ENCODE peak calls at places on chromosomes 5 and 9, in six cellular contexts. R, A, M, C, W and O are unnamed samples.

GRCh38 chr5:110854200-110854599 is 115.4 kb downstream of the SLC25A46 start:
- DNase-seq in R (no peak), W (peak), A (no peak), C (no peak), M (no peak), O (no peak)

GRCh38 chr9:129473523-129474244 is 147.2 kb downstream of the C9orf50 start:
- DNase-seq in M (no peak), A (no peak), W (peak), R (no peak), C (peak), O (no peak)

GRCh38 chr5:113612060-113612496 is 98.6 kb downstream of the YTHDC2 start:
- DNase-seq in A (no peak), M (no peak), W (peak), R (no peak), C (no peak), O (peak)

GRCh38 chr5:135149229-135149955 is 115.4 kb upstream of the PITX1 start:
- DNase-seq in R (no peak), M (no peak), A (no peak), C (no peak), W (no peak), O (no peak)

GRCh38 chr5:102713682-102714231 is 41.3 kb upstream of the PAM start:
- DNase-seq in W (no peak), C (no peak), R (no peak), A (peak), M (no peak), O (no peak)

GRCh38 chr5:115601709-115602584 is at the start of gene TICAM2:
- DNase-seq in A (peak), R (peak), W (peak), C (peak), M (peak), O (peak)

GRCh38 chr9:14238044-14238443 is 75.9 kb downstream of the NFIB start:
- DNase-seq in W (no peak), A (no peak), R (peak), M (no peak), C (no peak), O (peak)

GRCh38 chr9:19161257-19162025 is 34.1 kb upstream of the PLIN2 start:
- DNase-seq in R (no peak), W (peak), A (no peak), M (no peak), C (no peak), O (peak)

GRCh38 chr9:34513567-34514214 is 9.1 kb downstream of the ENHO start:
- DNase-seq in W (peak), R (no peak), M (no peak), A (peak), C (no peak), O (peak)

GRCh38 chr5:141843156-141843927 is 34.9 kb downstream of the PCDH1 start:
- DNase-seq in W (peak), C (no peak), R (no peak), A (no peak), M (no peak), O (no peak)

GRCh38 chr5:100797863-100798262 is 105.2 kb downstream of the ST8SIA4 start:
- DNase-seq in R (no peak), W (no peak), A (no peak), C (no peak), M (no peak), O (no peak)

GRCh38 chr9:112793213-112793810 is 42.8 kb downstream of the SNX30 start:
- DNase-seq in W (peak), C (no peak), M (peak), A (peak), R (peak), O (peak)

GRCh38 chr5:107878676-107879075 is 207.9 kb upstream of the EFNA5 start:
- DNase-seq in R (no peak), C (no peak), A (no peak), W (no peak), M (no peak), O (no peak)

GRCh38 chr9:94919376-94920098 is 193.0 kb downstream of the AOPEP start:
- DNase-seq in R (no peak), C (peak), A (no peak), W (peak), M (no peak), O (no peak)

GRCh38 chr5:156201793-156202388 is 125.1 kb upstream of the SGCD start:
- DNase-seq in C (no peak), A (no peak), M (no peak), W (peak), R (no peak), O (no peak)

GRCh38 chr5:148542812-148543211 is 111.5 kb downstream of the HTR4 start:
- DNase-seq in W (no peak), R (no peak), C (no peak), A (no peak), M (no peak), O (no peak)

GRCh38 chr5:108820983-108821382 is 73.3 kb downstream of the FER start:
- DNase-seq in R (no peak), W (no peak), M (no peak), A (no peak), C (no peak), O (no peak)

GRCh38 chr5:6058055-6058715 is 320.2 kb downstream of the MED10 start:
- DNase-seq in C (no peak), R (no peak), W (no peak), M (no peak), A (no peak), O (no peak)

GRCh38 chr5:116473706-116474105 is 100.9 kb downstream of the SEMA6A start:
- DNase-seq in C (no peak), W (no peak), M (no peak), R (no peak), A (peak), O (no peak)

GRCh38 chr5:65828507-65828906 is 97.9 kb upstream of the ERBIN start:
- DNase-seq in M (no peak), C (no peak), A (no peak), R (no peak), W (peak), O (no peak)

GRCh38 chr5:159133041-159133741 is 33.5 kb upstream of the EBF1 start:
- DNase-seq in R (no peak), M (no peak), W (peak), C (no peak), A (no peak), O (no peak)

GRCh38 chr9:23382418-23382817 is 443.6 kb downstream of the ELAVL2 start:
- DNase-seq in A (no peak), R (no peak), C (no peak), M (no peak), W (no peak), O (no peak)

GRCh38 chr9:129910628-129911567 is 75.6 kb downstream of the USP20 start:
- DNase-seq in M (no peak), C (peak), W (peak), A (no peak), R (no peak), O (peak)

GRCh38 chr5:144794922-144795321 is 624.2 kb downstream of the KCTD16 start:
- DNase-seq in R (no peak), M (no peak), W (no peak), A (no peak), C (no peak), O (no peak)

GRCh38 chr9:132670816-132671371 is 630 bp downstream of the GTF3C4 start:
- DNase-seq in A (peak), R (peak), W (peak), C (no peak), M (no peak), O (peak)

GRCh38 chr5:177098103-177098771 is 11.5 kb downstream of the FGFR4 start:
- DNase-seq in A (no peak), M (peak), C (no peak), W (peak), R (no peak), O (no peak)

GRCh38 chr9:122015165-122015821 is 77.8 kb downstream of the TTLL11 start:
- DNase-seq in R (no peak), A (no peak), C (no peak), W (no peak), M (no peak), O (no peak)

GRCh38 chr5:88772047-88772446 is 110.9 kb downstream of the MEF2C start:
- DNase-seq in R (no peak), M (no peak), W (no peak), A (no peak), C (no peak), O (no peak)

GRCh38 chr5:168770036-168770498 is 190.9 kb upstream of the PANK3 start:
- DNase-seq in A (no peak), M (no peak), W (no peak), R (no peak), C (no peak), O (no peak)

GRCh38 chr5:27124590-27124989 is 86.2 kb upstream of the CDH9 start:
- DNase-seq in R (peak), W (peak), C (no peak), A (peak), M (no peak), O (peak)

GRCh38 chr5:76960004-76960625 is 7.3 kb downstream of the CRHBP start:
- DNase-seq in C (no peak), R (no peak), A (no peak), M (no peak), W (peak), O (no peak)

GRCh38 chr9:132739705-132740310 is 69.5 kb downstream of the GTF3C4 start:
- DNase-seq in M (no peak), C (no peak), R (no peak), W (no peak), A (no peak), O (peak)

GRCh38 chr5:89451263-89451662 is 568.3 kb upstream of the MEF2C start:
- DNase-seq in W (no peak), A (no peak), M (no peak), C (no peak), R (no peak), O (no peak)

DNA sequence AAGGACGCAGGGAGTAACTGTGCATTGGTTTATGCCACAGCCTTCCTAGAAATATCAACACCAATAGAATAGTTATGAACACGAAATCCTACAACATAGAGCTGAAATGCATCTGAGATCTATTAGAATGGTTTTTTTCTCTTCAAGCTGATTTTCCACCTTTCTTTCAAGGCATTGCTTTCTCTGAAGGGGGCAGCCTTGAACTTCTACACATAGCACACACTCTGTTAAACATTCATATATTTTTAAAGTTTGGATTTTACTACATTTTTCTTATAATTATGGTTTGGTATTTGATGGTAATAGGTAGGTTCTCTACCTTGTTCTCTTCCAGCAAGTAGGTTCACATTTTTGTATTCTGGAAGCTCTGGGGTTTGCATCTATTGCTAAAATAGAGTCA is 661.8 kb downstream of the SEMA5A start:
- DNase-seq in M (no peak), C (no peak), A (no peak), W (no peak), R (no peak), O (no peak)
- TF ChIP-seq CTCF in M (no peak), C (no peak), A (no peak), W (no peak), R (no peak), O (no peak)

GRCh38 chr9:78320030-78320693 is 23.2 kb downstream of the PSAT1 start:
- DNase-seq in M (no peak), C (no peak), R (no peak), A (no peak), W (no peak), O (no peak)
- TF ChIP-seq CTCF in M (no peak), C (no peak), R (no peak), A (no peak), W (no peak), O (no peak)

DNA sequence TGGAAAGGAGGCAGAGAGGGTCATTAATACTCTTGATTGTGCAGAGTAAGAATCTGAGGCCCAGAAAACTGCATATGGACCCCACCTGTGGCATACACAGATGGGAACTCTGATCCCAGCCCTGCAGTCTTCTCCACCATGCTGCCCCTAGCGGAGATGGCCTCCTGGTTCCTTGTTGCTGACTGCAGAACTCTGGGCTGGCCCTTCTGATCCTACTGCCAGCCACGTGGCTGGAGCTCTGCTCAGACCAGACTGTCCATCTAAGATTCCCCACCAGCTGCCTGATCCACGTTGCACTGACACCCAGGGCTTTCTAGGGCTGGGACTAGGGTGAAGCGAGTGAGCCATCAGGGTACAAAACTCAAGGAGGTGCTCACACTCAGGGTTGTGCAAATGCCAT is 245.7 kb upstream of the NR4A3 start:
- DNase-seq in W (no peak), A (no peak), C (no peak), M (no peak), R (no peak), O (peak)
- TF ChIP-seq CTCF in W (no peak), A (no peak), C (no peak), M (no peak), R (no peak), O (no peak)

GRCh38 chr9:120916573-120916972 is 10.0 kb downstream of the TRAF1 start:
- DNase-seq in R (no peak), C (peak), W (peak), M (peak), A (no peak), O (no peak)
- TF ChIP-seq CTCF in R (no peak), C (no peak), W (peak), M (peak), A (no peak), O (no peak)

GRCh38 chr5:55234171-55234700 is 828 bp upstream of the CCNO start:
- DNase-seq in C (no peak), R (peak), A (peak), M (peak), W (no peak), O (peak)

GRCh38 chr5:55232194-55232984 is 1.0 kb downstream of the CCNO start:
- DNase-seq in R (peak), C (no peak), W (no peak), M (peak), A (peak), O (peak)

GRCh38 chr5:55231476-55232193 is 1.8 kb downstream of the CCNO start:
- DNase-seq in W (no peak), A (peak), R (peak), M (no peak), C (no peak), O (peak)

GRCh38 chr5:55231029-55231475 is 2.4 kb downstream of the CCNO start:
- DNase-seq in M (no peak), C (no peak), R (no peak), W (no peak), A (no peak), O (no peak)

GRCh38 chr5:55232985-55233928 is at the start of gene CCNO:
- DNase-seq in C (peak), W (peak), M (peak), A (peak), R (peak), O (peak)
- TF ChIP-seq CTCF in C (no peak), W (no peak), M (no peak), A (no peak), R (no peak), O (peak)

GRCh38 chr5:163489745-163490075 is 15.7 kb upstream of the MAT2B start:
- DNase-seq in R (no peak), W (no peak), A (no peak), C (no peak), M (no peak), O (no peak)

DNA sequence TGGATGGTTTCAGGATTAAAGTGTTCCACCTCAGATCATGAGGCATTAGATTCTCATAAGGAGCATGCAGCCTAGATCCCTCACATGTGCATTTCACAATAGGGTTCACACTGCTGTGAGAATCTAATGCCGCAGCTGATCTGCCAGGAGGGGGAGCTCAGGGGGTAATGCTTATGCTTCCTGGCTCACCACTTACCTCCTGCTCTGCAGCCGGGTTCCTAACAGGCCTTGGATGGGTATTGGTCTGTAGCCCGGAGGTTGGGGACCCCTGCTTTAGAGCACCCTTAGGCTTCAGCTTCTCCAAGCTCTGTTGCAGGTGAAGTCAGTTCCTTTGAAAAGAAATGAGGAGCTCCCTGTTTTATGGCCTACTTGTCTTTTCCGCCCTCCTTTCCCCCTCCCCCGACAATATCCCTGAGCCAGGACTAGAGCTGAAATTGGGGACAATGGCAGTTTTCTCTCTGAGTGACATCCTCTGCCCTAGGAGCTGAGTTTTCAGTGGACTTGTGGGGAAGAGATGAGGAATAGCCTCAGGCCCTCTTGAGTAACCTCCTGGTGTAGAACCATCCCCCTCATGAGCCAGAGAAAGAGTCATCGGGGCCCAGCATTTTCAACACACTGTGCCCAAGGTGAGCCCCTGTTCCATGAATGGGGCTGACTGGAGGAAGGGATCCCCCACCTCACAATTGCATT is 16.2 kb upstream of the MAT2B start:
- DNase-seq in A (no peak), R (peak), C (no peak), M (no peak), W (peak), O (no peak)
- TF ChIP-seq CTCF in A (no peak), R (no peak), C (no peak), M (no peak), W (peak), O (peak)

DNA sequence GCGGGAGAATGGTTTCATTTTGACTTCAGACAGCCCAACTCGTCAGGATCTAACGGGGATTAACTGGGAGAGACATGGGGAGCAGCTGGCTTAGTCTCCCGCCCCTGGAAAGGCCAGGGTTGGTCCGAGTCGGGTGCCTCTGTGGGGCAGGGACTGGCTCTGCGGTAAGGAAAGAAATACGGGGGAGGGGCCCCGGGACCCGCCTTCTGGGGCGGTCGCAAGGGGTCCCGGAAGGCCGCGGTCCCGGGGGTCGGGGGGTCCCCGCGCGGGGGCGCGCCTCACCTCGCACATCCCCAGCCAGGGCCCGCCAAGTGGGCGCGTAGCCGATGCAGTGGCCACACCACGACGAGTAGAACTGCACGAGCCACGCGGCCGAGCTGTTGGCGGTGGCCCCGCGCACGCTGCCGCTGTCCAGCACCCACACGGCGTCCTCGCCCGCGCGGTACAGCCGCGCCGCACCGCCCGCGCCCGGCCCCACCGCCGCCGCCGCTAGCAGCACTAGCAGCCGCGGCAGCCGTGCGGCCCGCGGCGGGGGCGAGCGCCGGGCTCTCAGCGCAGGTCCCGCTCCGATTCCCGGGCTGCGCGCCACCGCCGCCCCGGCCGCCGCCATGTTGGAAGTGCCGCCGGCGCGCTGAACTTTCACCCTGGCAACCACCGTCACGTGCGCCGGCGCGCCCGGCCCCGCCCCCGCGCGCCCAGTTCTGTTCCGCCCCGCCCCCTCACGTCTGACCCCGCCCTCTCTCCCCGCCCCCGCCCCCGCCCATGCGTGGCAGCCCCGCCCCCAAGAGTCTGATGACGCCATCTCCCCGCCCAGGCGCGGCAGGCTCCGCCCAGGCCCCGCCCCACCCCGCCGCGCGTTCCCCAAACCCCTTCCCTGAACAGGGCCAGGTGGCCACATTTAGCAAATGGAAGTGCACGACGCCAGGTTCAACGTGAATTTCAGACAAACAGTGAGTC is at the start of gene QSOX2:
- DNase-seq in W (peak), C (peak), M (peak), R (peak), A (peak), O (peak)
- TF ChIP-seq CTCF in W (no peak), C (no peak), M (no peak), R (no peak), A (no peak), O (no peak)

GRCh38 chr5:132714456-132715307 is 22.7 kb downstream of the KIF3A start:
- DNase-seq in W (peak), C (no peak), A (no peak), R (no peak), M (no peak), O (no peak)
- TF ChIP-seq CTCF in W (peak), C (peak), A (peak), R (peak), M (peak), O (peak)

GRCh38 chr5:57663466-57663865 is 180.9 kb upstream of the ACTBL2 start:
- DNase-seq in W (no peak), M (no peak), R (no peak), A (no peak), C (no peak), O (no peak)

GRCh38 chr5:57659889-57660288 is 177.3 kb upstream of the ACTBL2 start:
- DNase-seq in W (no peak), A (no peak), R (no peak), C (no peak), M (no peak), O (no peak)

GRCh38 chr5:57664700-57665099 is 182.1 kb upstream of the ACTBL2 start:
- DNase-seq in W (no peak), A (no peak), R (no peak), M (no peak), C (no peak), O (no peak)

GRCh38 chr5:57665146-57665936 is 182.7 kb upstream of the ACTBL2 start:
- DNase-seq in W (no peak), M (no peak), A (no peak), R (no peak), C (no peak), O (no peak)

GRCh38 chr5:57662991-57663390 is 180.4 kb upstream of the ACTBL2 start:
- DNase-seq in W (peak), R (no peak), C (no peak), M (no peak), A (no peak), O (no peak)
- TF ChIP-seq CTCF in W (no peak), R (no peak), C (no peak), M (peak), A (no peak), O (no peak)